ENCODE peak calls at places on chromosomes 5 and 9, in four cellular contexts. Z is IMR-90, F is cardiac muscle cell, J is GM10248. Y is an unnamed sample.

GRCh38 chr5:83149671-83150070 is 72.3 kb downstream of the XRCC4 start:
- DNase-seq in Z (peak), F (peak), J (no peak), Y (no peak)

GRCh38 chr9:101716629-101717028 is 21.8 kb downstream of the GRIN3A start:
- DNase-seq in Z (no peak), F (no peak), J (no peak), Y (no peak)

GRCh38 chr5:154737667-154738320 is 17.4 kb upstream of the LARP1 start:
- DNase-seq in Z (no peak), F (peak), J (no peak), Y (no peak)

GRCh38 chr5:43363445-43364152 is 48.6 kb downstream of the CCL28 start:
- DNase-seq in Z (no peak), F (no peak), J (no peak), Y (no peak)

GRCh38 chr9:35726876-35727438 is 5.0 kb downstream of the TLN1 start:
- DNase-seq in Z (peak), F (peak), J (no peak), Y (peak)

GRCh38 chr5:126865299-126865698 is 88.4 kb downstream of the LMNB1 start:
- DNase-seq in Z (peak), F (peak), J (no peak), Y (no peak)

GRCh38 chr5:116044073-116044472 is 11.8 kb downstream of the ARL14EPL start:
- DNase-seq in Z (no peak), F (no peak), J (no peak), Y (no peak)

GRCh38 chr9:34927061-34927460 is 31.0 kb upstream of the PHF24 start:
- DNase-seq in Z (no peak), F (no peak), J (no peak), Y (no peak)

GRCh38 chr9:77952641-77953341 is 78.8 kb downstream of the GNAQ start:
- DNase-seq in Z (peak), F (peak), J (no peak), Y (no peak)

GRCh38 chr5:1445313-1445894 is at the start of gene SLC6A3:
- DNase-seq in Z (no peak), F (peak), J (no peak), Y (peak)

GRCh38 chr5:39107350-39107749 is 33.2 kb upstream of the RICTOR start:
- DNase-seq in Z (no peak), F (no peak), J (no peak), Y (no peak)

GRCh38 chr9:117772960-117773359 is 68.8 kb downstream of the TLR4 start:
- DNase-seq in Z (no peak), F (peak), J (no peak), Y (no peak)

GRCh38 chr9:74961496-74961895 is 8.8 kb upstream of the C9orf40 start:
- DNase-seq in Z (no peak), F (no peak), J (no peak), Y (no peak)

GRCh38 chr9:89494199-89494598 is 3.7 kb downstream of the SEMA4D start:
- DNase-seq in Z (no peak), F (no peak), J (no peak), Y (no peak)

GRCh38 chr5:126233256-126233655 is 190.0 kb upstream of the GRAMD2B start:
- DNase-seq in Z (no peak), F (no peak), J (no peak), Y (no peak)

GRCh38 chr5:9451017-9451416 is 94.9 kb downstream of the SEMA5A start:
- DNase-seq in Z (no peak), F (no peak), J (no peak), Y (no peak)

GRCh38 chr5:2148312-2149195 is 265.8 kb upstream of the IRX4 start:
- DNase-seq in Z (no peak), F (no peak), J (no peak), Y (no peak)

GRCh38 chr5:55231029-55231475 is 2.4 kb downstream of the CCNO start:
- DNase-seq in Z (peak), F (no peak), J (no peak), Y (peak)

GRCh38 chr5:11912-12311 is 80.1 kb upstream of the PLEKHG4B start:
- DNase-seq in Z (no peak), F (peak), J (no peak), Y (no peak)

GRCh38 chr9:132935021-132935420 is 9.4 kb downstream of the TSC1 start:
- DNase-seq in Z (no peak), F (no peak), J (no peak), Y (no peak)

GRCh38 chr9:88372103-88372694 is 16.0 kb upstream of the SPIN1 start:
- DNase-seq in Z (no peak), F (no peak), J (no peak), Y (no peak)

GRCh38 chr5:149228610-149229297 is 42.9 kb upstream of the AFAP1L1 start:
- DNase-seq in Z (peak), F (peak), J (no peak), Y (no peak)

GRCh38 chr5:65926893-65927292 is 518 bp downstream of the ERBIN start:
- DNase-seq in Z (no peak), F (peak), J (no peak), Y (peak)

GRCh38 chr5:83731638-83732037 is 11.0 kb upstream of the HAPLN1 start:
- DNase-seq in Z (no peak), F (no peak), J (no peak), Y (no peak)

GRCh38 chr5:78269088-78269703 is 25.3 kb downstream of the AP3B1 start:
- DNase-seq in Z (peak), F (peak), J (peak), Y (no peak)

GRCh38 chr5:157948738-157949410 is 89.9 kb upstream of the CLINT1 start:
- DNase-seq in Z (peak), F (peak), J (peak), Y (peak)

GRCh38 chr5:107118184-107118902 is 552.4 kb downstream of the EFNA5 start:
- DNase-seq in Z (no peak), F (no peak), J (no peak), Y (no peak)

GRCh38 chr5:112338681-112339337 is 80.3 kb downstream of the EPB41L4A start:
- DNase-seq in Z (no peak), F (peak), J (no peak), Y (no peak)

GRCh38 chr5:44536650-44537260 is 147.5 kb upstream of the FGF10 start:
- DNase-seq in Z (peak), F (peak), J (peak), Y (peak)

GRCh38 chr9:133457748-133458147 is 2.0 kb upstream of the CACFD1 start:
- DNase-seq in Z (no peak), F (no peak), J (no peak), Y (no peak)

GRCh38 chr5:150286820-150287219 is 2.8 kb downstream of the CAMK2A start:
- DNase-seq in Z (no peak), F (no peak), J (no peak), Y (peak)

GRCh38 chr5:149201121-149201637 is 59.9 kb downstream of the ABLIM3 start:
- DNase-seq in Z (no peak), F (no peak), J (no peak), Y (no peak)

GRCh38 chr5:146101646-146102045 is 3.7 kb downstream of the PLAC8L1 start:
- DNase-seq in Z (no peak), F (no peak), J (no peak), Y (no peak)

GRCh38 chr5:143761663-143762062 is 50.3 kb upstream of the HMHB1 start:
- DNase-seq in Z (no peak), F (no peak), J (no peak), Y (no peak)

GRCh38 chr5:143019157-143019556 is 249.0 kb downstream of the ARHGAP26 start:
- DNase-seq in Z (no peak), F (no peak), J (peak), Y (no peak)

GRCh38 chr5:141641634-141642278 is 5.0 kb downstream of the RELL2 start:
- DNase-seq in Z (peak), F (peak), J (peak), Y (peak)

GRCh38 chr9:78261403-78262001 is 25.6 kb downstream of the CEP78 start:
- DNase-seq in Z (peak), F (peak), J (peak), Y (no peak)

GRCh38 chr5:98108497-98108896 is 665.0 kb upstream of the RGMB start:
- DNase-seq in Z (peak), F (peak), J (no peak), Y (no peak)

GRCh38 chr5:116883875-116884274 is 309.3 kb upstream of the SEMA6A start:
- DNase-seq in Z (no peak), F (no peak), J (no peak), Y (no peak)

GRCh38 chr9:131610231-131610761 is 65.0 kb downstream of the PRRT1B start:
- DNase-seq in Z (peak), F (peak), J (no peak), Y (no peak)
- TF ChIP-seq CTCF in Z (no peak), F (no peak), J (no peak), Y (no peak)

GRCh38 chr5:180790020-180790419 is 12.6 kb downstream of the MGAT1 start:
- DNase-seq in Z (no peak), F (no peak), J (no peak), Y (peak)
- TF ChIP-seq CTCF in Z (no peak), F (no peak), J (no peak), Y (peak)

DNA sequence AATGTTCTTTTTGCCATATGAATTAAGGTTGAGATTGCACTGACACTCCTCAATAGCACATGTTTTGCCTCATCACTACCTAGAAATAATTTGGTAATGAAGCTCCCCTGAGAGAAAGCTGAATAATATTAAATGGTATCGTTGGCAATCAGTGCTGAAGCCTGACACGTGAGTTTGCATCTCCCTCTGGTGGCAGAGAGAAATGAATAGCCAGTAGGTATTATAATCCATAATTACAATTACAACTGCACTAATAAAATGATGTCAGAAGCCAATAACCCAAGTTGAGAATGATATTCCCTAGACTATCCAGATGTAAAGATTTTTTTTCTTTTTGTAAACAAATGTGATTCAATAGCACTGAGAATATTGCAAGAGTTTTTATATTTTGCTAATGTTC is 700.3 kb downstream of the PTPRD start:
- DNase-seq in Z (no peak), F (no peak), J (no peak), Y (no peak)
- TF ChIP-seq CTCF in Z (peak), F (no peak), J (peak), Y (peak)

DNA sequence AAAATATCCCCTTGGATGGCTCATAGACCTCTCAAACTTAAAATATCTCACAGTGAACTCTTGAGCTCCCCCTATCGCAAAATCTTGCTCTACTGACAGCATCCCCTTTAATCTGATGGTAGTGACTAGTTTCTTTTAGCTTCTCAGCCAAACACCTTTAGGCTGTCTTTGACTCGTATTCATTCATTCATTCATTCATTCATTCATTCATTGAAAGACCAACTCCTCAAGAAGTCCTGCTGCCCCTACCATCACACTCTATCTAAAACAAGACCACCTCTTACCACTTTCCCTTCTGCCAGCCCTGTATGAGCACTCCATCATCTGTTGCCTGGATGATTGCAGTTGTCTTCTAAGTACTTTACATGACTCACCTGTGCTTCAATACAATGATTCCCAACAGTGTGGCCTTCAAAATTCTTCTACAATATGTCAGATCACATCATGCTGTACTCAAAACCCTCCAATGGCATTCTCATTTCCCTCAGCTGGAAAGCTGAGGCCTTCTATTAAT is 46.8 kb downstream of the ITGA2 start:
- DNase-seq in Z (peak), F (no peak), J (peak), Y (peak)
- TF ChIP-seq CTCF in Z (peak), F (peak), J (peak), Y (peak)

Y was measured in activated CD8-positive, alpha-beta T cell treated with anti-CD3 and anti-CD28 coated beads for 36 hours.